ENCODE peak calls at places on chromosomes 3 and 15, in five cellular contexts. N is neuronal stem cell, G is H1, U is H9, J is trophoblast cell. V is an unnamed sample.

GRCh38 chr3:23575697-23576096 is 230.1 kb upstream of the UBE2E1 start:
- DNase-seq in N (no peak), G (no peak), U (no peak), J (peak; percentile 7), V (no peak)

GRCh38 chr15:48555244-48555804 is 90.2 kb downstream of the FBN1 start:
- DNase-seq in N (no peak), G (no peak), U (no peak), J (no peak), V (peak; percentile 98)

GRCh38 chr3:169629895-169630294 is 33.6 kb downstream of the MECOM start:
- DNase-seq in N (no peak), G (no peak), U (no peak), J (no peak), V (no peak)

GRCh38 chr3:17412950-17413530 is 329.4 kb downstream of the TBC1D5 start:
- DNase-seq in N (peak; percentile 43), G (no peak), U (no peak), J (peak; percentile 87), V (peak; percentile 66)

GRCh38 chr3:151308089-151308488 is 8.5 kb downstream of the GPR87 start:
- DNase-seq in N (no peak), G (no peak), U (no peak), J (peak; percentile 66), V (no peak)

GRCh38 chr3:108202080-108202479 is 20.1 kb downstream of the IFT57 start:
- DNase-seq in N (no peak), G (no peak), U (no peak), J (no peak), V (no peak)

GRCh38 chr3:24437326-24437725 is 57.3 kb downstream of the THRB start:
- DNase-seq in N (no peak), G (no peak), U (no peak), J (peak; percentile 37), V (no peak)

GRCh38 chr3:32334675-32335074 is 57.0 kb upstream of the CMTM7 start:
- DNase-seq in N (no peak), G (no peak), U (peak; percentile 50), J (peak; percentile 8), V (no peak)

GRCh38 chr3:51953445-51953844 is 1.7 kb upstream of the GPR62 start:
- DNase-seq in N (no peak), G (no peak), U (no peak), J (peak; percentile 20), V (peak; percentile 59)

GRCh38 chr3:45275006-45275704 is 49.1 kb upstream of the TMEM158 start:
- DNase-seq in N (no peak), G (no peak), U (no peak), J (no peak), V (no peak)

GRCh38 chr3:152190636-152191183 is 78.0 kb upstream of the MBNL1 start:
- DNase-seq in N (no peak), G (no peak), U (no peak), J (peak; percentile 55), V (no peak)

GRCh38 chr15:57992761-57993295 is 72.7 kb downstream of the ALDH1A2 start:
- DNase-seq in N (no peak), G (no peak), U (no peak), J (no peak), V (no peak)

GRCh38 chr15:42331235-42331634 is 28.1 kb upstream of the CAPN3 start:
- DNase-seq in N (no peak), G (no peak), U (no peak), J (no peak), V (peak; percentile 78)

GRCh38 chr3:58009026-58009748 is 965 bp downstream of the FLNB start:
- DNase-seq in N (no peak), G (no peak), U (peak; percentile 61), J (peak; percentile 61), V (peak; percentile 24)

GRCh38 chr3:57974796-57975388 is 33.3 kb upstream of the FLNB start:
- DNase-seq in N (no peak), G (no peak), U (no peak), J (peak; percentile 95), V (peak; percentile 97)

GRCh38 chr15:99495430-99496301 is 70.1 kb upstream of the MEF2A start:
- DNase-seq in N (no peak), G (no peak), U (no peak), J (no peak), V (no peak)

GRCh38 chr15:99921086-99921485 is 187.8 kb upstream of the LYSMD4 start:
- DNase-seq in N (no peak), G (no peak), U (no peak), J (no peak), V (no peak)

GRCh38 chr15:99918072-99918471 is 184.8 kb upstream of the LYSMD4 start:
- DNase-seq in N (no peak), G (no peak), U (no peak), J (no peak), V (no peak)

GRCh38 chr3:20225769-20226168 is 39.8 kb upstream of the SGO1 start:
- DNase-seq in N (peak; percentile 26), G (no peak), U (no peak), J (peak; percentile 67), V (peak; percentile 8)

GRCh38 chr3:124839896-124840295 is 47.3 kb downstream of the ITGB5 start:
- DNase-seq in N (no peak), G (no peak), U (no peak), J (no peak), V (peak; percentile 24)

GRCh38 chr3:42601898-42602581 is 1.6 kb downstream of the NKTR start:
- DNase-seq in N (no peak), G (no peak), U (no peak), J (peak; percentile 32), V (peak; percentile 47)

GRCh38 chr15:39209548-39210211 is 371.2 kb upstream of the THBS1 start:
- DNase-seq in N (no peak), G (no peak), U (no peak), J (no peak), V (no peak)

GRCh38 chr15:39216816-39217215 is 364.1 kb upstream of the THBS1 start:
- DNase-seq in N (no peak), G (no peak), U (no peak), J (no peak), V (no peak)

GRCh38 chr15:39215006-39215405 is 365.9 kb upstream of the THBS1 start:
- DNase-seq in N (no peak), G (no peak), U (no peak), J (no peak), V (no peak)

GRCh38 chr15:39211108-39211979 is 369.5 kb upstream of the THBS1 start:
- DNase-seq in N (no peak), G (no peak), U (no peak), J (no peak), V (no peak)

GRCh38 chr15:39213385-39213840 is 367.5 kb upstream of the THBS1 start:
- DNase-seq in N (peak; percentile 88), G (peak; percentile 88), U (peak; percentile 94), J (peak; percentile 94), V (peak; percentile 90)
- H2BK120ac ChIP-seq in N (no peak overlapping the region), G (peak overlapping the region; percentile 3), U (no peak overlapping the region), J (peak overlapping the region; percentile 85), V (no peak overlapping the region)

GRCh38 chr3:40971191-40972168 is 227.8 kb upstream of the CTNNB1 start:
- DNase-seq in N (no peak), G (no peak), U (no peak), J (peak; percentile 72), V (peak; percentile 100)
- H2BK12ac ChIP-seq in N (no peak overlapping the region), G (no peak overlapping the region), U (no peak overlapping the region), J (peak overlapping the region; percentile 56), V (peak overlapping the region; percentile 94)

GRCh38 chr3:159913712-159914414 is 74.8 kb upstream of the IL12A start:
- DNase-seq in N (no peak), G (no peak), U (no peak), J (no peak), V (no peak)

GRCh38 chr3:159907828-159908227 is 80.8 kb upstream of the IL12A start:
- DNase-seq in N (no peak), G (no peak), U (no peak), J (no peak), V (no peak)

GRCh38 chr3:159911664-159912037 is 77.0 kb upstream of the IL12A start:
- DNase-seq in N (no peak), G (no peak), U (no peak), J (no peak), V (no peak)

GRCh38 chr3:159914421-159914820 is 74.2 kb upstream of the IL12A start:
- DNase-seq in N (no peak), G (no peak), U (no peak), J (no peak), V (no peak)

DNA sequence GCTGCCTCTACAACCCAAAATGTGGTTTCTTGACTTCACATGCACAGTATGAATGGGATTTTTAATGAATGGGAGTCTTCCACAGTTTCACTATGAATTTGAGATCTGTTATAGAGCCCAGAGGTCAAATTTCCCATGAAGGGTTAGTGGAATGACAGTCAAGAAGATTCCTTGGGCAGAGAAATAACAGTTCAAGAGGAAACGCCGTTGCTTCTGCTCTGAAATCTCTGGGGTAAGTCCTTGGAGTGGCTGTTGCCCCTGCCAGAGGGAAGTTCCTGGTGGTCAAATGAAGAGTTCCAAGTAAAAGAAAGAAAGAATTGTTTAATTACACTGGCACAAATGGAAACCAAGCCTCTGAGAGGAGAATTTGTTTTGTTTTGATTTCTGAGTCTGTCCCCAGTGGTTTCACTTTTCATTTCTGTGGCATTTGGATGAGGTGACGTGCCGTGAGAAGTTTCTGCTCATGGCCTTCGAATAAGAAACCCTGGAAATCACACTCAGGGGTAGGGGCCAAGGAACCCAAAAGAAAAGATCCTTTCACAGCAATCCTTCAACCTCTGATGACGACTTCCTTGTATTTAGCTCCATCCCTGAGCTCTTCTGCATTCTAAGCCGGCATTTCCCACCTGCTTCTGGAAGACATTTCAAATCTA is 77.5 kb upstream of the IL12A start:
- DNase-seq in N (no peak), G (no peak), U (no peak), J (no peak), V (peak; percentile 51)
- H3K9ac ChIP-seq in N (no peak overlapping the region), G (no peak overlapping the region), U (no peak overlapping the region), J (no peak overlapping the region), V (peak overlapping the region; percentile 72)

GRCh38 chr3:110624571-110624970 is 447.0 kb upstream of the NECTIN3 start:
- DNase-seq in N (no peak), G (no peak), U (no peak), J (peak; percentile 85), V (no peak)
- H2BK120ac ChIP-seq in N (no peak overlapping the region), G (no peak overlapping the region), U (no peak overlapping the region), J (peak overlapping the region; percentile 69), V (no peak overlapping the region)

GRCh38 chr3:146020969-146021368 is 140.0 kb downstream of the PLOD2 start:
- DNase-seq in N (no peak), G (no peak), U (no peak), J (peak; percentile 21), V (no peak)
- H2BK12ac ChIP-seq in N (no peak overlapping the region), G (no peak overlapping the region), U (no peak overlapping the region), J (no peak overlapping the region), V (no peak overlapping the region)